ENCODE peak calls at places on chromosome 4, in four cellular contexts. R is fibroblast of lung, V is GM12878, Z is IMR-90. U is an unnamed sample.

GRCh38 chr4:95409750-95410149 is 139.0 kb downstream of the UNC5C start:
- DNase-seq in Z (no peak), R (no peak), V (no peak), U (no peak)

GRCh38 chr4:40434126-40434692 is 99.1 kb downstream of the CHRNA9 start:
- DNase-seq in Z (no peak), V (no peak), R (no peak), U (no peak)

GRCh38 chr4:155666701-155667537 is at the start of gene GUCY1A1:
- DNase-seq in R (peak; percentile 23), Z (no peak), V (no peak), U (peak; percentile 6)

GRCh38 chr4:26346203-26346620 is 25.4 kb downstream of the RBPJ start:
- DNase-seq in V (no peak), R (no peak), Z (no peak), U (no peak)

GRCh38 chr4:1051472-1051871 is 40.0 kb downstream of the FGFRL1 start:
- DNase-seq in Z (no peak), R (no peak), V (no peak), U (no peak)

GRCh38 chr4:40194602-40195161 is 2.1 kb upstream of the RHOH start:
- DNase-seq in Z (peak; percentile 45), V (no peak), R (no peak), U (no peak)

GRCh38 chr4:65502151-65502691 is 168.1 kb downstream of the EPHA5 start:
- DNase-seq in V (no peak), R (peak; percentile 92), Z (peak; percentile 4), U (peak; percentile 92)

GRCh38 chr4:135532132-135532531 is 1330.5 kb upstream of the PABPC4L start:
- DNase-seq in R (no peak), Z (no peak), V (no peak), U (no peak)

GRCh38 chr4:60682901-60683300 is 517.2 kb upstream of the ADGRL3 start:
- DNase-seq in Z (peak; percentile 79), V (no peak), R (peak; percentile 67), U (peak; percentile 59)

GRCh38 chr4:177117256-177117655 is 192.4 kb upstream of the NEIL3 start:
- DNase-seq in R (peak; percentile 59), Z (no peak), V (no peak), U (peak; percentile 46)

GRCh38 chr4:27009539-27009938 is 148.9 kb downstream of the STIM2 start:
- DNase-seq in R (peak; percentile 70), Z (peak; percentile 84), V (no peak), U (peak; percentile 62)

GRCh38 chr4:153579872-153580271 is 104.2 kb upstream of the TLR2 start:
- DNase-seq in Z (no peak), R (no peak), V (no peak), U (no peak)
- H4K20me1 ChIP-seq in Z (no peaks in the 10 kb centered on the region), R (no peaks in the 10 kb centered on the region), V (peaks cover 13% of the 10 kb centered on the region), U (peaks cover 5% of the 10 kb centered on the region)

GRCh38 chr4:14967982-14968381 is 34.3 kb upstream of the CPEB2 start:
- DNase-seq in Z (no peak), V (no peak), R (no peak), U (no peak)
- H4K20me1 ChIP-seq in Z (no peaks in the 10 kb centered on the region), V (no peaks in the 10 kb centered on the region), R (no peaks in the 10 kb centered on the region), U (no peaks in the 10 kb centered on the region)

GRCh38 chr4:89275587-89275986 is 32.0 kb downstream of the GPRIN3 start:
- DNase-seq in R (no peak), Z (no peak), V (no peak), U (no peak)
- H4K20me1 ChIP-seq in R (no peaks in the 10 kb centered on the region), Z (no peaks in the 10 kb centered on the region), V (no peaks in the 10 kb centered on the region), U (no peaks in the 10 kb centered on the region)

DNA sequence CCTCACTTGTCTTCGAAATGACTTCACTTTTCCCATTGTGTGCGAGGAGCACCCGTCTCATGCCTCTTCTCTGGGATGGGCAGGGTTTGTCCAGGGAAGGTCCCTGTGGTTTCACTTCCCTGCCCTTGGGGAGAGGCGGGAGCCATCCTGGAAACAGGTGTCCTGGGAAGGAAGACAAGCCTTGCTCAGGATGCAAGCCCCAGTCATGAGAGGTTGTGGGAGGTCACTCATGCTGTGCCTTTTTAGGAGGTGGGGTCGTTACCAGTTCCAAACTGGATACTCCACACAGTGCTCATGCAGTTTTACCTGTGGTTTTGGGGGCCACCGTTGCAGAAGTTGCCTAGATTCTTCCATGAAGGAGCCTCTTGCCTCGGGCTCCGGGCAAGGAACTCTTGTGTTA is 3.8 kb downstream of the RGS12 start:
- DNase-seq in Z (no peak), V (no peak), R (no peak), U (no peak)
- H4K20me1 ChIP-seq in Z (peaks cover 35% of the 10 kb centered on the region), V (no peaks in the 10 kb centered on the region), R (no peaks in the 10 kb centered on the region), U (peaks cover 70% of the 10 kb centered on the region)